ENCODE peak calls at places on chromosomes 1 and 21, in eight cellular contexts. L is sigmoid colon, Z is upper lobe of right lung, P is thoracic aorta, D is IMR-90, J is pancreas, A is heart right ventricle, K is spleen. I is an unnamed sample.

GRCh38 chr1:214808845-214809460 is 206.0 kb downstream of the CENPF start:
- DNase-seq in L (no peak), K (no peak), J (no peak), A (no peak), D (peak; percentile 62), P (no peak), Z (no peak), I (no peak)

GRCh38 chr1:67053785-67054759 is at the start of gene SLC35D1:
- DNase-seq in D (peak; percentile 53), A (peak; percentile 70), P (peak; percentile 6), L (peak; percentile 83), J (peak; percentile 83), Z (peak; percentile 90), K (peak; percentile 95), I (peak; percentile 78)

GRCh38 chr1:197982266-197982665 is 65.1 kb downstream of the LHX9 start:
- DNase-seq in L (no peak), K (no peak), P (no peak), Z (no peak), A (no peak), D (peak; percentile 5), J (no peak), I (no peak)

GRCh38 chr1:85413169-85413568 is 51.8 kb downstream of the DDAH1 start:
- DNase-seq in A (no peak), J (no peak), D (peak; percentile 42), P (no peak), Z (no peak), L (no peak), K (no peak), I (no peak)

GRCh38 chr1:33576821-33577599 is 104.6 kb downstream of the ZSCAN20 start:
- DNase-seq in Z (no peak), K (no peak), D (no peak), A (no peak), P (no peak), J (no peak), L (no peak), I (no peak)

GRCh38 chr1:209609403-209610377 is 26.2 kb downstream of the CAMK1G start:
- DNase-seq in J (no peak), K (no peak), Z (peak; percentile 79), A (no peak), D (no peak), L (no peak), P (no peak), I (no peak)

GRCh38 chr1:59332983-59333382 is 36.1 kb downstream of the FGGY start:
- DNase-seq in Z (no peak), P (no peak), A (no peak), D (peak; percentile 75), K (no peak), L (no peak), J (no peak), I (no peak)

GRCh38 chr1:203475012-203475981 is at the start of gene PRELP:
- DNase-seq in Z (no peak), A (peak; percentile 43), J (no peak), D (peak; percentile 16), K (peak; percentile 10), P (no peak), L (peak; percentile 94), I (peak; percentile 36)

GRCh38 chr1:203124011-203124410 is 3.5 kb upstream of the ADORA1 start:
- DNase-seq in K (no peak), J (no peak), A (no peak), Z (peak; percentile 17), D (no peak), P (no peak), L (no peak), I (no peak)

GRCh38 chr1:48761411-48761810 is 15.3 kb downstream of the BEND5 start:
- DNase-seq in A (no peak), P (no peak), J (no peak), L (no peak), D (peak; percentile 39), Z (no peak), K (no peak), I (no peak)

GRCh38 chr1:22139066-22139594 is 3.8 kb downstream of the WNT4 start:
- DNase-seq in J (no peak), K (no peak), P (no peak), A (no peak), L (no peak), Z (no peak), D (no peak), I (peak; percentile 69)

GRCh38 chr21:39663742-39664492 is 51.2 kb downstream of the B3GALT5 start:
- DNase-seq in A (no peak), K (no peak), Z (peak; percentile 40), P (no peak), J (no peak), D (no peak), L (no peak), I (no peak)

GRCh38 chr1:23483327-23484252 is at the start of gene ASAP3:
- DNase-seq in K (no peak), D (peak; percentile 41), J (peak; percentile 72), L (peak; percentile 80), A (peak; percentile 64), P (no peak), Z (peak; percentile 76), I (no peak)

GRCh38 chr21:32304998-32305397 is 6.3 kb downstream of the MRAP start:
- DNase-seq in J (no peak), K (no peak), P (no peak), A (no peak), Z (no peak), D (no peak), L (no peak), I (no peak)
- TF ChIP-seq CTCF in J (no peak), K (no peak), P (no peak), A (no peak), Z (no peak), D (no peak), L (no peak), I (no peak)

DNA sequence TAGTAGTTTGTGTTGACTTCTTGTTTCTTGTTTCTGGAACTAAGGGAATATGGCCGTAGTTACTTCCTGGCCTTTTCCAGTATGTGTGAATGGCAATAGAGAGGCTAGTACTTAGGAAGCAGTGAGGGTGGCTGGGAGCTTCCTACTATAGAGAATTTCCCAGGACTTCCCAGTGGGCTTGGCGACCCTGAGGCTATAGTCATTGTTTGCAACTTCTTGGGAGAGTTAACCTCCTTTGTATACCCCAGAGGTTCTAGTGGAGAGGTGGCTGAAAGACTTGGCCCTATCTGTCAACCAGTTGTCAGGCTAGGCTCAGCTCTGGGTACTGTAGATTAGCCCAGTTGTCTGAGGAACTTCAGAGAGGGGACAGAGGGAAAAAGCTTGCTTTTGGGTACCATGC is 15.6 kb downstream of the RAD54L start:
- DNase-seq in K (no peak), L (no peak), P (no peak), Z (no peak), D (no peak), A (no peak), J (no peak), I (no peak)
- H3K4me1 ChIP-seq in K (no peaks in the 10 kb centered on the region), L (no peaks in the 10 kb centered on the region), P (no peaks in the 10 kb centered on the region), Z (no peaks in the 10 kb centered on the region), D (no peaks in the 10 kb centered on the region), A (no peaks in the 10 kb centered on the region), J (no peaks in the 10 kb centered on the region), I (no peaks in the 10 kb centered on the region)

GRCh38 chr21:33236799-33237198 is 7.1 kb downstream of the IFNAR2 start:
- DNase-seq in L (no peak), D (no peak), P (no peak), K (no peak), J (no peak), Z (no peak), A (no peak), I (no peak)
- H3K4me3 ChIP-seq in L (no peak overlapping the region), D (no peak overlapping the region), P (no peak overlapping the region), K (no peak overlapping the region), J (no peak overlapping the region), Z (no peak overlapping the region), A (no peak overlapping the region), I (no peak overlapping the region)

GRCh38 chr1:119544165-119544762 is 37.3 kb downstream of the HSD3B1 start:
- DNase-seq in K (no peak), J (no peak), D (no peak), Z (no peak), A (no peak), P (no peak), L (no peak), I (peak; percentile 15)
- TF ChIP-seq CTCF in K (no peak), J (no peak), D (peak; percentile 9), Z (peak; percentile 33), A (peak; percentile 35), P (no peak), L (no peak), I (peak; percentile 57)

DNA sequence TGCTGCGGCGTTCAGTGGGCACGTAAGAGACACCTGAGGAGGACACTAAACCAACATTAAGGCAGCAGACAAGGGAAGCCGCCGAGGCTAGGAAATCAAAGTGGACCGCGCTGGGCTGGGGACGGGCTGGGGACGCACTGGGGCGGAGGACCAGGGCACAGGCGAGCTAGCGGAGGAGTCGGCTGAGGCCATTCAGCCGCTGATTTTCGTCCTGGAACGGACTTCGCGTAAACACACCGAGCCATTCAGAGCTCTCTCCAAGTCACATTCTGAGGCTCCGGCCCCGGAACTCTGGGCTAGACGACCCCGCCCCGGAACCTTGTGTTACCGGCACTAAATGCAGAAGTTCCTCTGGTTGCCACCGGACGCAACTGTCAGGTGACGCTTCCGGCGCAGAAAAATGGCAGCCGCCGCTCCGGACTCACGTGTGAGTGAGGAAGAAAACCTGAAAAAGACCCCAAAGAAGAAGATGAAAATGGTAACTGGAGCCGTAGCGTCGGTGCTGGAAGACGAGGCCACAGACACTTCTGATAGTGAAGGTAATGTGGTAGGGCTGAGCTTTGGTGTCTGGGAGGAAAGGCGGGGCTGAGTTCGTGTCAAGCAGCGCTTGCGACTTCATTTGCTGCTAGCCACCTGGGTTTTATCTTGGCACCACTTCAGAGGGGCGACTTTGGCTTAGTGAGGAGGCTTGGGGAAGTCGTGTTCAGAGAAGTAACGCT is at the start of gene RRP15:
- DNase-seq in Z (peak; percentile 93), K (peak; percentile 96), P (peak; percentile 69), J (peak; percentile 90), D (peak; percentile 91), A (peak; percentile 86), L (peak; percentile 94), I (peak; percentile 93)
- H3K4me1 ChIP-seq in Z (peaks cover 12% of the 10 kb centered on the region), K (peaks cover 12% of the 10 kb centered on the region), P (peaks cover 5% of the 10 kb centered on the region), J (peaks cover 10% of the 10 kb centered on the region), D (peaks cover 3% of the 10 kb centered on the region), A (peaks cover 18% of the 10 kb centered on the region), L (peaks cover 20% of the 10 kb centered on the region), I (no peaks in the 10 kb centered on the region)

I was measured in BE2C.